ENCODE peak calls at places on chromosomes 2 and 18, in six cellular contexts. One of them, this sample, is unnamed.

GRCh38 chr2:48519608-48520007 is 10.3 kb upstream of the STON1 start:
- DNase-seq in stomach: no peak
- DNase-seq in PC-3: no peak
- DNase-seq in caudate nucleus: no peak
- DNase-seq in right atrium auricular region: no peak
- DNase-seq in tibial artery: no peak
- DNase-seq in this sample: no peak

GRCh38 chr2:119518401-119518800 is 5.9 kb downstream of the SCTR start:
- DNase-seq in stomach: no peak
- DNase-seq in PC-3: no peak
- DNase-seq in caudate nucleus: no peak
- DNase-seq in right atrium auricular region: no peak
- DNase-seq in tibial artery: no peak
- DNase-seq in this sample: no peak

GRCh38 chr2:136214284-136214683 is 96.3 kb upstream of the CXCR4 start:
- DNase-seq in stomach: no peak
- DNase-seq in PC-3: no peak
- DNase-seq in caudate nucleus: no peak
- DNase-seq in right atrium auricular region: no peak
- DNase-seq in tibial artery: no peak
- DNase-seq in this sample: no peak

GRCh38 chr18:55588001-55588875 is at the start of gene TCF4:
- DNase-seq in stomach: peak
- DNase-seq in PC-3: peak
- DNase-seq in caudate nucleus: peak
- DNase-seq in right atrium auricular region: no peak
- DNase-seq in tibial artery: peak
- DNase-seq in this sample: no peak

GRCh38 chr2:19536136-19536535 is 177.7 kb upstream of the OSR1 start:
- DNase-seq in stomach: no peak
- DNase-seq in PC-3: no peak
- DNase-seq in caudate nucleus: no peak
- DNase-seq in right atrium auricular region: no peak
- DNase-seq in tibial artery: no peak
- DNase-seq in this sample: peak

GRCh38 chr18:26549486-26550435 is 1.4 kb upstream of the KCTD1 start:
- DNase-seq in stomach: peak
- DNase-seq in PC-3: peak
- DNase-seq in caudate nucleus: peak
- DNase-seq in right atrium auricular region: peak
- DNase-seq in tibial artery: peak
- DNase-seq in this sample: no peak

GRCh38 chr2:31710121-31710520 is 129.4 kb upstream of the SRD5A2 start:
- DNase-seq in stomach: no peak
- DNase-seq in PC-3: no peak
- DNase-seq in caudate nucleus: no peak
- DNase-seq in right atrium auricular region: no peak
- DNase-seq in tibial artery: no peak
- DNase-seq in this sample: no peak

GRCh38 chr18:55078289-55078916 is 119.1 kb upstream of the CCDC68 start:
- DNase-seq in stomach: no peak
- DNase-seq in PC-3: peak
- DNase-seq in caudate nucleus: no peak
- DNase-seq in right atrium auricular region: no peak
- DNase-seq in tibial artery: no peak
- DNase-seq in this sample: no peak

GRCh38 chr2:105950521-105951389 is 206.0 kb downstream of the NCK2 start:
- DNase-seq in stomach: no peak
- DNase-seq in PC-3: no peak
- DNase-seq in caudate nucleus: peak
- DNase-seq in right atrium auricular region: no peak
- DNase-seq in tibial artery: no peak
- DNase-seq in this sample: no peak

DNA sequence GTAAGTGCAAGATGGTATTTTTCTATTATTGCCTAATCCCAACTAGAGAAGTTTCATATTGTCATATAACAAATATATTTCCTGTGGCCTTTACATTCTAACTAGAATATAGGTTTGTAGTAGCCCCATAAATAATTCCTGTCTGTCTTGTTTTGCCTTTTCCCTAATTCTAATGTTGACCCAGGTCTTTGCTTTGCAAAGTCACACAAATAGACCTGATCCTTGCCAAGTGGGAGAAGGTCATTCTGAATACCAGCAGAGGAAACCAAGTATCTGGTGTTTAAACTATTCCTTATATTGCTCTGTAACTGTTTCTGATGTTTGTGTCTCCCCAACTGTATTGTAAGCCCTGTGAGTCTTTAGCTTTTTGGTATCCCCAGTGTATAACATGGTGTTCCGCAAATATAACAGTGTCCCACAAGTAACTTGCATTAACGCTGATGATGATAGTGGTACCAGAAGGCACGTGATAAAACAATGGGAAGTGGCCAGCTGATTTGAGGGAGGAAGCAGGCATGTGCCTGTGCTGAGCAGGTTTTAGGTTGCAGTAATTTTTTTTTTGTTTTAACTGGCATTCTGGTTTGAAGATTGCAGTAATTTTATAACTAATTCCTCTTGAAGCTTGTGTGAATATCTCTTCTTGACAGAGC is 11.1 kb downstream of the HADHB start:
- DNase-seq in stomach: no peak
- DNase-seq in PC-3: peak
- DNase-seq in caudate nucleus: no peak
- DNase-seq in right atrium auricular region: no peak
- DNase-seq in tibial artery: no peak
- DNase-seq in this sample: no peak
- H3K27ac ChIP-seq in stomach: peak
- H3K27ac ChIP-seq in PC-3: peak
- H3K27ac ChIP-seq in caudate nucleus: no peak
- H3K27ac ChIP-seq in right atrium auricular region: peak
- H3K27ac ChIP-seq in tibial artery: no peak
- H3K27ac ChIP-seq in this sample: no peak

GRCh38 chr2:225895126-225895525 is 495.6 kb downstream of the NYAP2 start:
- DNase-seq in stomach: no peak
- DNase-seq in PC-3: peak
- DNase-seq in caudate nucleus: no peak
- DNase-seq in right atrium auricular region: no peak
- DNase-seq in tibial artery: no peak
- DNase-seq in this sample: no peak
- H3K27ac ChIP-seq in stomach: no peak
- H3K27ac ChIP-seq in PC-3: peak
- H3K27ac ChIP-seq in caudate nucleus: no peak
- H3K27ac ChIP-seq in right atrium auricular region: no peak
- H3K27ac ChIP-seq in tibial artery: no peak
- H3K27ac ChIP-seq in this sample: no peak

DNA sequence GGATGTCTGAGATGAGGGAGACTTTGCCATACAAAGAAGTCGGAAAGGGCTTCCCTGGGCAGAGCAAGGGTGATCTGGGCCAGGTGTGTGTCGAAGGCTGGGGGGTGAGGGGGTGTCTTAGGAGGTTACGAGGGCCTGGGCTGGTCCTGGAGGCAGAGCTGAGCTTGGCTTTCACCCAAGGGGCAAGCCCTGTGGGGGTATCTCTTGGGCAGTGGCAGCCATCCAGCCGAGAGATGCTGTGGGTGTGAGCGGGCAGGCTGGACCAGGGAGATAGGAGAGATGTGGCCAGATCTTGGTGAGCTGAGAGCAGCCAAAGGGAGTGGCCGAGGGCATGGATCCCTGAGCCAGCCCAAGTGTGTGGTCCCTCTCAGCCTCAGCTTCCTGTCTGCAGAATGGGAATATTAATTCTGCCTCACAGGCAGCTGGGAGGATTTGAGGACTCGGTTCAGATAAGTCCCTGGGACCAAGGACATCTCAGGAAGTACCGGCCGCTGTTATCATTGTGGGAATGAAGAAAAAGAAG is 33.0 kb downstream of the MAL start:
- DNase-seq in stomach: peak
- DNase-seq in PC-3: no peak
- DNase-seq in caudate nucleus: no peak
- DNase-seq in right atrium auricular region: no peak
- DNase-seq in tibial artery: no peak
- DNase-seq in this sample: no peak
- H3K27ac ChIP-seq in stomach: no peak
- H3K27ac ChIP-seq in PC-3: no peak
- H3K27ac ChIP-seq in caudate nucleus: peak
- H3K27ac ChIP-seq in right atrium auricular region: no peak
- H3K27ac ChIP-seq in tibial artery: no peak
- H3K27ac ChIP-seq in this sample: no peak

DNA sequence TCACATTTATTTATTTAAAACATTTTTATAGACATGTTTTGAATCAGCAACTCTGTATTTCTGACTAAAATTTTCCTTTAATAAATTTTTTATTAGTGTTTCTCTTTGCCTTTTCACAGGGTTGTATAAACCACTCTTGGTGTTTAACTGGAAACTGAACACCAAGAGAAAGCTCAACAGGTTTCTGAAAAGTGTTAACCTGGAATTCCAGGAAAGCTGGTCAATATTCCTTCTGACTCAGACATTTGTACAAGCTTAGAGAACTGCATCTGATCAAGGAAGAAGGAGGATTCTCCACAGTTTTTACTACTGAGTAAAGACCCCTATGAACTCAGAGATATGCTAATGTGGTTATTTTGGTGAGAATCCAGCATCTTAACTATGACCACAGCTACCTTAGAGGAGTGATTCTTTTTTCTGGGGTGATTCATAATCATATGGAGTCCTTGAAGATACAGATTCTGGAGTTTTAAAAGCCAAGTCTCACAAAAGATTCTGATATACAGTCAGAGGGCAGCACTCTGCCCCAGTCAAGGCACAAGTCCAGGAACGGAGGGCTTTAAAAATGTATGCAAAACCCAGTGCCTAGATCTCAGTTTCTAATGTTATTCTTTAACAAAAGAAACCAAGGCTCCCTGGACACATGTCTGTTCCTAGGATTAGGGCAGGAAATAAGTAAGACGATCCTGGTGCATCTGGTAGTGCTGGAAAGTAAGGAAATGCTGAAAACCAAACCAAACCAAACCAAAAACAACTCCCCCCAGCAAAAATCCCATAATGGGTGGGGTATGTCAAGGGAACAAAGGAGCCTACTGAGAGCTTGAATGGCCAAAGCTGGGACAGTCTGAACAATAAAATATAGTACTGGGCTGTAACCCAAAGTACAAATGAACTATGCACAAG is 85.0 kb upstream of the FZD5 start:
- DNase-seq in stomach: no peak
- DNase-seq in PC-3: no peak
- DNase-seq in caudate nucleus: no peak
- DNase-seq in right atrium auricular region: no peak
- DNase-seq in tibial artery: no peak
- DNase-seq in this sample: no peak
- H3K27ac ChIP-seq in stomach: peak
- H3K27ac ChIP-seq in PC-3: no peak
- H3K27ac ChIP-seq in caudate nucleus: peak
- H3K27ac ChIP-seq in right atrium auricular region: no peak
- H3K27ac ChIP-seq in tibial artery: no peak
- H3K27ac ChIP-seq in this sample: no peak

DNA sequence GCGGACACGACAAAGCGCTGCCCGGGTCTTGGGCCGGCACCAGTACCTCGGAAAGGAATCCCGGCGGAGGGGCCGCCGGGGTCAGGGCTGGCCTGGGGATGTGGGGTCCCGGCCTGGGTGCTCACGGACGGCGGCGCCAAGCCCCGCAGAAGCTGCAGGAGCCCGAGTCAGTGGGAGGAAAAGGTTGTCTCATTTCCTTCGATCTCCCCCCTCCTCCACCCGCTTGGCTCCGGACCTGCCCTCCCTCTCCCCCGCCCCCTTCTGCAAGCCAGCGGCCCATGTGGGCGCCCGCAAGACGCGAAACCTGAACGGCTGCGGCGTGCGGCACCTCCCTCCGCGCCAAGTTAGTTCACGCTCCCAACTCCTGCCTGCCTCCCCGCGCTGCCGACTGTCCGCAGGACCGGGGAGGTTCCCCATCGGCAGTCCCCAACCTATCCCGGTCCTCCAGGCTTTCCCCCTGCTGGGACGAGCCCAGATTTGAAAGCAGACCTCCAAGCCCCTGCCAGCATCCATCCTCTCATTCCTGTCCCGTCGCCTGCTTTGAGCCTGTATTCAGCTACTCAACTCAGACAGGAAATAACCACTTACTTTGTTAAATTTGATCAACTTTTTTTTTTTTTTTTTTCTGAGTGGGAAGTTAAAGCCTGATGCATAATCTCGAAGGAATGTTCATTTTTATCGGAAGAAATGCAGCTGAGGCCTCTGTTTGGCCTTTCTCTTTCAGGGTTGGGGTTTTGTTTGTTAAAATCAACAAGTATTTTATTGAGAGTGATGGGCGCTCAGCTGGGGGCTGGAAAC is at the start of gene EVA1A:
- DNase-seq in stomach: no peak
- DNase-seq in PC-3: peak
- DNase-seq in caudate nucleus: peak
- DNase-seq in right atrium auricular region: no peak
- DNase-seq in tibial artery: no peak
- DNase-seq in this sample: no peak
- H3K27ac ChIP-seq in stomach: peak
- H3K27ac ChIP-seq in PC-3: peak
- H3K27ac ChIP-seq in caudate nucleus: no peak
- H3K27ac ChIP-seq in right atrium auricular region: peak
- H3K27ac ChIP-seq in tibial artery: no peak
- H3K27ac ChIP-seq in this sample: peak

DNA sequence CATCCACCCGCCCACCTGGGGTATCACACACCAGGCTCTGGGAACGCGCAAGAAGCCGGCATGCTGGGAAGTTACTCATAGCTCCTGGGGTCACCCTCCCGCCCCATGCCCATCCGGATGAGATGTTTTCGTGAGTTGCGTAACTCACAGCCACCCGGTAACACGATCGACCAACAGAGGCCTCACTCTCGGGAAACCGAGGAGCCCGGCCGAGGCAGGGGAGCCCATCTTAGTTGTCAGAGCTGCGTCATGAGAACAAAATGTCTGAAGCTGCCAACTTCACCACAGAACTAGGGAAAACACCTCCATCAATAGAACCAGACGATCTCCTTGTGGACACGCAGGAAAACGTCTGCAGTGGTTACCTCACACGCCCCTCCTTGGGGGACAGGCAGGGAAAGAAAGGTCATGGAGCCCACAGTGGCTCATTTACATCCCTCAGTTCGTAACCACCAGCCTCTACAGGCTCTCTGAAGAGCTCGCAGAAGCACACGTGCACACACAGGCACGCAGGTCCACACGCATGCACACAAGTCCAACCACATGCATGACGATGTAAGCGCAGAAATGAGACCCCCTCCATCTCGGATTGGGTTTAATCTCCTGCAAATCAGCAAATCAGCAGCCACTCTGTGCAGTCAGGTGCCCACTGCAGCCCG is 26.3 kb downstream of the ADI1 start:
- DNase-seq in stomach: peak
- DNase-seq in PC-3: no peak
- DNase-seq in caudate nucleus: no peak
- DNase-seq in right atrium auricular region: peak
- DNase-seq in tibial artery: peak
- DNase-seq in this sample: no peak
- H3K27ac ChIP-seq in stomach: no peak
- H3K27ac ChIP-seq in PC-3: no peak
- H3K27ac ChIP-seq in caudate nucleus: no peak
- H3K27ac ChIP-seq in right atrium auricular region: peak
- H3K27ac ChIP-seq in tibial artery: peak
- H3K27ac ChIP-seq in this sample: no peak

DNA sequence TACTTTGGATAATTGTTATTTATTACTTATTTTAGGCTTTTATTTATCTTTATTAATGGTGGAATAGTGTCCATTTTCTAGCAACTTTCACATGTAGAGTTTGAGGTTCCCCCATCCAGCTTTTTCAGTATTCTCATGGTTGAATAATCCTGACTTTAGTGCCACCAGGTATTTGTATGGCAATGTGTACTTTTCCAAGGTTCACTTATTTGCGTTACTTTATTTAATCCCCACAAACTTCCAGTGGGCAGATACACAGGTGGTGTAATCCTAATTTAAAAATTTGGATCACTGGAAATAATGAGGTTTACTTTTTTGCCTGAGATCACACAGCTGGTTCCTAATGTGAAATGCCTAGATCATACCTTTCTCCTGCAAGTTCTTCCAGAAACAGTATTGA is 30.5 kb downstream of the NAB1 start:
- DNase-seq in stomach: no peak
- DNase-seq in PC-3: no peak
- DNase-seq in caudate nucleus: no peak
- DNase-seq in right atrium auricular region: no peak
- DNase-seq in tibial artery: no peak
- DNase-seq in this sample: no peak
- H3K27ac ChIP-seq in stomach: no peak
- H3K27ac ChIP-seq in PC-3: no peak
- H3K27ac ChIP-seq in caudate nucleus: no peak
- H3K27ac ChIP-seq in right atrium auricular region: no peak
- H3K27ac ChIP-seq in tibial artery: no peak
- H3K27ac ChIP-seq in this sample: peak